ENCODE peak calls at places on chromosomes 1 and 21, in eight cellular contexts. One of them, this sample, is unnamed.

GRCh38 chr1:32232558-32233304 is 10.5 kb downstream of the EIF3I start:
- DNase-seq in NB4: no peak
- DNase-seq in activated effector memory CD4-positive, alpha-beta T cell treated with Interleukin-2 at 50 U/mL for 16 hours: no peak
- DNase-seq in cardiac fibroblast: no peak
- DNase-seq in KG1: no peak
- DNase-seq in left ventricle myocardium superior: no peak
- DNase-seq in activated T-helper 1 cell treated with anti-CD3 and anti-CD28 coated beads, Interleukin-12 subunit alpha, Interleukin-12 subunit beta, Interleukin-2, Interleukin-4 antibody, amounts not matched to agents 30 ng/mL and 10 ng/mL and 1 ng/mL, durations not matched to agents 14 hours and 24 hours and 36 hours: no peak
- DNase-seq in skeletal muscle cell: no peak
- DNase-seq in this sample: no peak

GRCh38 chr1:41650176-41650519 is 165.7 kb upstream of the EDN2 start:
- DNase-seq in NB4: peak
- DNase-seq in activated effector memory CD4-positive, alpha-beta T cell treated with Interleukin-2 at 50 U/mL for 16 hours: no peak
- DNase-seq in cardiac fibroblast: no peak
- DNase-seq in KG1: no peak
- DNase-seq in left ventricle myocardium superior: peak
- DNase-seq in activated T-helper 1 cell treated with anti-CD3 and anti-CD28 coated beads, Interleukin-12 subunit alpha, Interleukin-12 subunit beta, Interleukin-2, Interleukin-4 antibody, amounts not matched to agents 30 ng/mL and 10 ng/mL and 1 ng/mL, durations not matched to agents 14 hours and 24 hours and 36 hours: no peak
- DNase-seq in skeletal muscle cell: no peak
- DNase-seq in this sample: no peak

GRCh38 chr1:19087737-19088594 is 122.1 kb downstream of the UBR4 start:
- DNase-seq in NB4: no peak
- DNase-seq in activated effector memory CD4-positive, alpha-beta T cell treated with Interleukin-2 at 50 U/mL for 16 hours: no peak
- DNase-seq in cardiac fibroblast: no peak
- DNase-seq in KG1: no peak
- DNase-seq in left ventricle myocardium superior: no peak
- DNase-seq in activated T-helper 1 cell treated with anti-CD3 and anti-CD28 coated beads, Interleukin-12 subunit alpha, Interleukin-12 subunit beta, Interleukin-2, Interleukin-4 antibody, amounts not matched to agents 30 ng/mL and 10 ng/mL and 1 ng/mL, durations not matched to agents 14 hours and 24 hours and 36 hours: peak
- DNase-seq in skeletal muscle cell: no peak
- DNase-seq in this sample: no peak

GRCh38 chr21:44867464-44867863 is 6.0 kb downstream of the PTTG1IP start:
- DNase-seq in NB4: no peak
- DNase-seq in activated effector memory CD4-positive, alpha-beta T cell treated with Interleukin-2 at 50 U/mL for 16 hours: no peak
- DNase-seq in cardiac fibroblast: no peak
- DNase-seq in KG1: no peak
- DNase-seq in left ventricle myocardium superior: no peak
- DNase-seq in activated T-helper 1 cell treated with anti-CD3 and anti-CD28 coated beads, Interleukin-12 subunit alpha, Interleukin-12 subunit beta, Interleukin-2, Interleukin-4 antibody, amounts not matched to agents 30 ng/mL and 10 ng/mL and 1 ng/mL, durations not matched to agents 14 hours and 24 hours and 36 hours: no peak
- DNase-seq in skeletal muscle cell: no peak
- DNase-seq in this sample: no peak

GRCh38 chr1:55311057-55311631 is 96.0 kb upstream of the USP24 start:
- DNase-seq in NB4: no peak
- DNase-seq in activated effector memory CD4-positive, alpha-beta T cell treated with Interleukin-2 at 50 U/mL for 16 hours: no peak
- DNase-seq in cardiac fibroblast: peak
- DNase-seq in KG1: no peak
- DNase-seq in left ventricle myocardium superior: no peak
- DNase-seq in activated T-helper 1 cell treated with anti-CD3 and anti-CD28 coated beads, Interleukin-12 subunit alpha, Interleukin-12 subunit beta, Interleukin-2, Interleukin-4 antibody, amounts not matched to agents 30 ng/mL and 10 ng/mL and 1 ng/mL, durations not matched to agents 14 hours and 24 hours and 36 hours: no peak
- DNase-seq in skeletal muscle cell: no peak
- DNase-seq in this sample: no peak

GRCh38 chr1:198662821-198663220 is 24.0 kb downstream of the PTPRC start:
- DNase-seq in NB4: no peak
- DNase-seq in activated effector memory CD4-positive, alpha-beta T cell treated with Interleukin-2 at 50 U/mL for 16 hours: no peak
- DNase-seq in cardiac fibroblast: no peak
- DNase-seq in KG1: no peak
- DNase-seq in left ventricle myocardium superior: no peak
- DNase-seq in activated T-helper 1 cell treated with anti-CD3 and anti-CD28 coated beads, Interleukin-12 subunit alpha, Interleukin-12 subunit beta, Interleukin-2, Interleukin-4 antibody, amounts not matched to agents 30 ng/mL and 10 ng/mL and 1 ng/mL, durations not matched to agents 14 hours and 24 hours and 36 hours: no peak
- DNase-seq in skeletal muscle cell: no peak
- DNase-seq in this sample: no peak

GRCh38 chr1:119987112-119987511 is 82.3 kb downstream of the NOTCH2 start:
- DNase-seq in NB4: peak
- DNase-seq in activated effector memory CD4-positive, alpha-beta T cell treated with Interleukin-2 at 50 U/mL for 16 hours: no peak
- DNase-seq in cardiac fibroblast: peak
- DNase-seq in KG1: no peak
- DNase-seq in left ventricle myocardium superior: no peak
- DNase-seq in activated T-helper 1 cell treated with anti-CD3 and anti-CD28 coated beads, Interleukin-12 subunit alpha, Interleukin-12 subunit beta, Interleukin-2, Interleukin-4 antibody, amounts not matched to agents 30 ng/mL and 10 ng/mL and 1 ng/mL, durations not matched to agents 14 hours and 24 hours and 36 hours: no peak
- DNase-seq in skeletal muscle cell: peak
- DNase-seq in this sample: peak

GRCh38 chr1:100883963-100884362 is 10.7 kb downstream of the EXTL2 start:
- DNase-seq in NB4: peak
- DNase-seq in activated effector memory CD4-positive, alpha-beta T cell treated with Interleukin-2 at 50 U/mL for 16 hours: no peak
- DNase-seq in cardiac fibroblast: peak
- DNase-seq in KG1: no peak
- DNase-seq in left ventricle myocardium superior: no peak
- DNase-seq in activated T-helper 1 cell treated with anti-CD3 and anti-CD28 coated beads, Interleukin-12 subunit alpha, Interleukin-12 subunit beta, Interleukin-2, Interleukin-4 antibody, amounts not matched to agents 30 ng/mL and 10 ng/mL and 1 ng/mL, durations not matched to agents 14 hours and 24 hours and 36 hours: no peak
- DNase-seq in skeletal muscle cell: no peak
- DNase-seq in this sample: no peak

GRCh38 chr1:162549001-162549400 is 12.5 kb upstream of the UAP1 start:
- DNase-seq in NB4: no peak
- DNase-seq in activated effector memory CD4-positive, alpha-beta T cell treated with Interleukin-2 at 50 U/mL for 16 hours: no peak
- DNase-seq in cardiac fibroblast: no peak
- DNase-seq in KG1: no peak
- DNase-seq in left ventricle myocardium superior: no peak
- DNase-seq in activated T-helper 1 cell treated with anti-CD3 and anti-CD28 coated beads, Interleukin-12 subunit alpha, Interleukin-12 subunit beta, Interleukin-2, Interleukin-4 antibody, amounts not matched to agents 30 ng/mL and 10 ng/mL and 1 ng/mL, durations not matched to agents 14 hours and 24 hours and 36 hours: no peak
- DNase-seq in skeletal muscle cell: no peak
- DNase-seq in this sample: no peak

GRCh38 chr1:25173809-25174320 is 58.4 kb downstream of the SYF2 start:
- DNase-seq in NB4: no peak
- DNase-seq in activated effector memory CD4-positive, alpha-beta T cell treated with Interleukin-2 at 50 U/mL for 16 hours: no peak
- DNase-seq in cardiac fibroblast: no peak
- DNase-seq in KG1: no peak
- DNase-seq in left ventricle myocardium superior: no peak
- DNase-seq in activated T-helper 1 cell treated with anti-CD3 and anti-CD28 coated beads, Interleukin-12 subunit alpha, Interleukin-12 subunit beta, Interleukin-2, Interleukin-4 antibody, amounts not matched to agents 30 ng/mL and 10 ng/mL and 1 ng/mL, durations not matched to agents 14 hours and 24 hours and 36 hours: no peak
- DNase-seq in skeletal muscle cell: no peak
- DNase-seq in this sample: no peak

GRCh38 chr1:158145173-158145719 is 35.4 kb upstream of the CD1D start:
- DNase-seq in NB4: no peak
- DNase-seq in activated effector memory CD4-positive, alpha-beta T cell treated with Interleukin-2 at 50 U/mL for 16 hours: no peak
- DNase-seq in cardiac fibroblast: peak
- DNase-seq in KG1: no peak
- DNase-seq in left ventricle myocardium superior: peak
- DNase-seq in activated T-helper 1 cell treated with anti-CD3 and anti-CD28 coated beads, Interleukin-12 subunit alpha, Interleukin-12 subunit beta, Interleukin-2, Interleukin-4 antibody, amounts not matched to agents 30 ng/mL and 10 ng/mL and 1 ng/mL, durations not matched to agents 14 hours and 24 hours and 36 hours: no peak
- DNase-seq in skeletal muscle cell: peak
- DNase-seq in this sample: peak

GRCh38 chr1:90198616-90199015 is 203.7 kb downstream of the ZNF326 start:
- DNase-seq in NB4: no peak
- DNase-seq in activated effector memory CD4-positive, alpha-beta T cell treated with Interleukin-2 at 50 U/mL for 16 hours: no peak
- DNase-seq in cardiac fibroblast: no peak
- DNase-seq in KG1: no peak
- DNase-seq in left ventricle myocardium superior: no peak
- DNase-seq in activated T-helper 1 cell treated with anti-CD3 and anti-CD28 coated beads, Interleukin-12 subunit alpha, Interleukin-12 subunit beta, Interleukin-2, Interleukin-4 antibody, amounts not matched to agents 30 ng/mL and 10 ng/mL and 1 ng/mL, durations not matched to agents 14 hours and 24 hours and 36 hours: no peak
- DNase-seq in skeletal muscle cell: no peak
- DNase-seq in this sample: no peak

GRCh38 chr1:195656780-195657179 is 951.5 kb downstream of the KCNT2 start:
- DNase-seq in NB4: no peak
- DNase-seq in activated effector memory CD4-positive, alpha-beta T cell treated with Interleukin-2 at 50 U/mL for 16 hours: no peak
- DNase-seq in cardiac fibroblast: no peak
- DNase-seq in KG1: no peak
- DNase-seq in left ventricle myocardium superior: no peak
- DNase-seq in activated T-helper 1 cell treated with anti-CD3 and anti-CD28 coated beads, Interleukin-12 subunit alpha, Interleukin-12 subunit beta, Interleukin-2, Interleukin-4 antibody, amounts not matched to agents 30 ng/mL and 10 ng/mL and 1 ng/mL, durations not matched to agents 14 hours and 24 hours and 36 hours: no peak
- DNase-seq in skeletal muscle cell: no peak
- DNase-seq in this sample: no peak

GRCh38 chr1:230634384-230634783 is 7.9 kb upstream of the COG2 start:
- DNase-seq in NB4: no peak
- DNase-seq in activated effector memory CD4-positive, alpha-beta T cell treated with Interleukin-2 at 50 U/mL for 16 hours: no peak
- DNase-seq in cardiac fibroblast: no peak
- DNase-seq in KG1: no peak
- DNase-seq in left ventricle myocardium superior: no peak
- DNase-seq in activated T-helper 1 cell treated with anti-CD3 and anti-CD28 coated beads, Interleukin-12 subunit alpha, Interleukin-12 subunit beta, Interleukin-2, Interleukin-4 antibody, amounts not matched to agents 30 ng/mL and 10 ng/mL and 1 ng/mL, durations not matched to agents 14 hours and 24 hours and 36 hours: no peak
- DNase-seq in skeletal muscle cell: no peak
- DNase-seq in this sample: no peak

GRCh38 chr1:198729195-198729863 is 90.5 kb downstream of the PTPRC start:
- DNase-seq in NB4: no peak
- DNase-seq in activated effector memory CD4-positive, alpha-beta T cell treated with Interleukin-2 at 50 U/mL for 16 hours: no peak
- DNase-seq in cardiac fibroblast: no peak
- DNase-seq in KG1: no peak
- DNase-seq in left ventricle myocardium superior: no peak
- DNase-seq in activated T-helper 1 cell treated with anti-CD3 and anti-CD28 coated beads, Interleukin-12 subunit alpha, Interleukin-12 subunit beta, Interleukin-2, Interleukin-4 antibody, amounts not matched to agents 30 ng/mL and 10 ng/mL and 1 ng/mL, durations not matched to agents 14 hours and 24 hours and 36 hours: no peak
- DNase-seq in skeletal muscle cell: no peak
- DNase-seq in this sample: no peak

GRCh38 chr1:165699577-165699976 is 1.2 kb upstream of the ALDH9A1 start:
- DNase-seq in NB4: peak
- DNase-seq in activated effector memory CD4-positive, alpha-beta T cell treated with Interleukin-2 at 50 U/mL for 16 hours: no peak
- DNase-seq in cardiac fibroblast: no peak
- DNase-seq in KG1: no peak
- DNase-seq in left ventricle myocardium superior: no peak
- DNase-seq in activated T-helper 1 cell treated with anti-CD3 and anti-CD28 coated beads, Interleukin-12 subunit alpha, Interleukin-12 subunit beta, Interleukin-2, Interleukin-4 antibody, amounts not matched to agents 30 ng/mL and 10 ng/mL and 1 ng/mL, durations not matched to agents 14 hours and 24 hours and 36 hours: no peak
- DNase-seq in skeletal muscle cell: no peak
- DNase-seq in this sample: no peak

GRCh38 chr1:156684227-156684782 is 7.1 kb upstream of the NES start:
- DNase-seq in NB4: peak
- DNase-seq in activated effector memory CD4-positive, alpha-beta T cell treated with Interleukin-2 at 50 U/mL for 16 hours: no peak
- DNase-seq in cardiac fibroblast: no peak
- DNase-seq in KG1: no peak
- DNase-seq in left ventricle myocardium superior: no peak
- DNase-seq in activated T-helper 1 cell treated with anti-CD3 and anti-CD28 coated beads, Interleukin-12 subunit alpha, Interleukin-12 subunit beta, Interleukin-2, Interleukin-4 antibody, amounts not matched to agents 30 ng/mL and 10 ng/mL and 1 ng/mL, durations not matched to agents 14 hours and 24 hours and 36 hours: peak
- DNase-seq in skeletal muscle cell: no peak
- DNase-seq in this sample: no peak

GRCh38 chr1:222750651-222751050 is 13.6 kb downstream of the FAM177B start:
- DNase-seq in NB4: no peak
- DNase-seq in activated effector memory CD4-positive, alpha-beta T cell treated with Interleukin-2 at 50 U/mL for 16 hours: no peak
- DNase-seq in cardiac fibroblast: no peak
- DNase-seq in KG1: no peak
- DNase-seq in left ventricle myocardium superior: no peak
- DNase-seq in activated T-helper 1 cell treated with anti-CD3 and anti-CD28 coated beads, Interleukin-12 subunit alpha, Interleukin-12 subunit beta, Interleukin-2, Interleukin-4 antibody, amounts not matched to agents 30 ng/mL and 10 ng/mL and 1 ng/mL, durations not matched to agents 14 hours and 24 hours and 36 hours: no peak
- DNase-seq in skeletal muscle cell: no peak
- DNase-seq in this sample: no peak

GRCh38 chr1:4344065-4344753 is 310.2 kb upstream of the AJAP1 start:
- DNase-seq in NB4: peak
- DNase-seq in activated effector memory CD4-positive, alpha-beta T cell treated with Interleukin-2 at 50 U/mL for 16 hours: no peak
- DNase-seq in cardiac fibroblast: no peak
- DNase-seq in KG1: no peak
- DNase-seq in left ventricle myocardium superior: no peak
- DNase-seq in activated T-helper 1 cell treated with anti-CD3 and anti-CD28 coated beads, Interleukin-12 subunit alpha, Interleukin-12 subunit beta, Interleukin-2, Interleukin-4 antibody, amounts not matched to agents 30 ng/mL and 10 ng/mL and 1 ng/mL, durations not matched to agents 14 hours and 24 hours and 36 hours: no peak
- DNase-seq in skeletal muscle cell: no peak
- DNase-seq in this sample: no peak

GRCh38 chr1:153799016-153799415 is 23.8 kb downstream of the SLC27A3 start:
- DNase-seq in NB4: no peak
- DNase-seq in activated effector memory CD4-positive, alpha-beta T cell treated with Interleukin-2 at 50 U/mL for 16 hours: no peak
- DNase-seq in cardiac fibroblast: no peak
- DNase-seq in KG1: no peak
- DNase-seq in left ventricle myocardium superior: no peak
- DNase-seq in activated T-helper 1 cell treated with anti-CD3 and anti-CD28 coated beads, Interleukin-12 subunit alpha, Interleukin-12 subunit beta, Interleukin-2, Interleukin-4 antibody, amounts not matched to agents 30 ng/mL and 10 ng/mL and 1 ng/mL, durations not matched to agents 14 hours and 24 hours and 36 hours: no peak
- DNase-seq in skeletal muscle cell: no peak
- DNase-seq in this sample: no peak

GRCh38 chr1:77831976-77832695 is 52.7 kb downstream of the MIGA1 start:
- DNase-seq in NB4: no peak
- DNase-seq in activated effector memory CD4-positive, alpha-beta T cell treated with Interleukin-2 at 50 U/mL for 16 hours: no peak
- DNase-seq in cardiac fibroblast: peak
- DNase-seq in KG1: no peak
- DNase-seq in left ventricle myocardium superior: no peak
- DNase-seq in activated T-helper 1 cell treated with anti-CD3 and anti-CD28 coated beads, Interleukin-12 subunit alpha, Interleukin-12 subunit beta, Interleukin-2, Interleukin-4 antibody, amounts not matched to agents 30 ng/mL and 10 ng/mL and 1 ng/mL, durations not matched to agents 14 hours and 24 hours and 36 hours: no peak
- DNase-seq in skeletal muscle cell: peak
- DNase-seq in this sample: no peak

GRCh38 chr1:35599411-35599810 is 26.3 kb downstream of the TFAP2E start:
- DNase-seq in NB4: no peak
- DNase-seq in activated effector memory CD4-positive, alpha-beta T cell treated with Interleukin-2 at 50 U/mL for 16 hours: no peak
- DNase-seq in cardiac fibroblast: no peak
- DNase-seq in KG1: no peak
- DNase-seq in left ventricle myocardium superior: no peak
- DNase-seq in activated T-helper 1 cell treated with anti-CD3 and anti-CD28 coated beads, Interleukin-12 subunit alpha, Interleukin-12 subunit beta, Interleukin-2, Interleukin-4 antibody, amounts not matched to agents 30 ng/mL and 10 ng/mL and 1 ng/mL, durations not matched to agents 14 hours and 24 hours and 36 hours: no peak
- DNase-seq in skeletal muscle cell: no peak
- DNase-seq in this sample: no peak

GRCh38 chr1:59072017-59072947 is 224.6 kb upstream of the FGGY start:
- DNase-seq in NB4: peak
- DNase-seq in activated effector memory CD4-positive, alpha-beta T cell treated with Interleukin-2 at 50 U/mL for 16 hours: no peak
- DNase-seq in cardiac fibroblast: no peak
- DNase-seq in KG1: peak
- DNase-seq in left ventricle myocardium superior: no peak
- DNase-seq in activated T-helper 1 cell treated with anti-CD3 and anti-CD28 coated beads, Interleukin-12 subunit alpha, Interleukin-12 subunit beta, Interleukin-2, Interleukin-4 antibody, amounts not matched to agents 30 ng/mL and 10 ng/mL and 1 ng/mL, durations not matched to agents 14 hours and 24 hours and 36 hours: peak
- DNase-seq in skeletal muscle cell: no peak
- DNase-seq in this sample: no peak

GRCh38 chr1:35499652-35500176 is 57.5 kb downstream of the KIAA0319L start:
- DNase-seq in NB4: no peak
- DNase-seq in activated effector memory CD4-positive, alpha-beta T cell treated with Interleukin-2 at 50 U/mL for 16 hours: peak
- DNase-seq in cardiac fibroblast: no peak
- DNase-seq in KG1: no peak
- DNase-seq in left ventricle myocardium superior: no peak
- DNase-seq in activated T-helper 1 cell treated with anti-CD3 and anti-CD28 coated beads, Interleukin-12 subunit alpha, Interleukin-12 subunit beta, Interleukin-2, Interleukin-4 antibody, amounts not matched to agents 30 ng/mL and 10 ng/mL and 1 ng/mL, durations not matched to agents 14 hours and 24 hours and 36 hours: peak
- DNase-seq in skeletal muscle cell: no peak
- DNase-seq in this sample: no peak

GRCh38 chr1:53557369-53557768 is 98.2 kb downstream of the DMRTB1 start:
- DNase-seq in NB4: no peak
- DNase-seq in activated effector memory CD4-positive, alpha-beta T cell treated with Interleukin-2 at 50 U/mL for 16 hours: no peak
- DNase-seq in cardiac fibroblast: no peak
- DNase-seq in KG1: no peak
- DNase-seq in left ventricle myocardium superior: no peak
- DNase-seq in activated T-helper 1 cell treated with anti-CD3 and anti-CD28 coated beads, Interleukin-12 subunit alpha, Interleukin-12 subunit beta, Interleukin-2, Interleukin-4 antibody, amounts not matched to agents 30 ng/mL and 10 ng/mL and 1 ng/mL, durations not matched to agents 14 hours and 24 hours and 36 hours: no peak
- DNase-seq in skeletal muscle cell: no peak
- DNase-seq in this sample: no peak

GRCh38 chr1:161209790-161210409 is 5.2 kb upstream of the FCER1G start:
- DNase-seq in NB4: peak
- DNase-seq in activated effector memory CD4-positive, alpha-beta T cell treated with Interleukin-2 at 50 U/mL for 16 hours: peak
- DNase-seq in cardiac fibroblast: peak
- DNase-seq in KG1: peak
- DNase-seq in left ventricle myocardium superior: peak
- DNase-seq in activated T-helper 1 cell treated with anti-CD3 and anti-CD28 coated beads, Interleukin-12 subunit alpha, Interleukin-12 subunit beta, Interleukin-2, Interleukin-4 antibody, amounts not matched to agents 30 ng/mL and 10 ng/mL and 1 ng/mL, durations not matched to agents 14 hours and 24 hours and 36 hours: peak
- DNase-seq in skeletal muscle cell: no peak
- DNase-seq in this sample: no peak

GRCh38 chr1:231594749-231595148 is 31.8 kb upstream of the DISC1 start:
- DNase-seq in NB4: no peak
- DNase-seq in activated effector memory CD4-positive, alpha-beta T cell treated with Interleukin-2 at 50 U/mL for 16 hours: no peak
- DNase-seq in cardiac fibroblast: no peak
- DNase-seq in KG1: no peak
- DNase-seq in left ventricle myocardium superior: no peak
- DNase-seq in activated T-helper 1 cell treated with anti-CD3 and anti-CD28 coated beads, Interleukin-12 subunit alpha, Interleukin-12 subunit beta, Interleukin-2, Interleukin-4 antibody, amounts not matched to agents 30 ng/mL and 10 ng/mL and 1 ng/mL, durations not matched to agents 14 hours and 24 hours and 36 hours: no peak
- DNase-seq in skeletal muscle cell: no peak
- DNase-seq in this sample: no peak

GRCh38 chr1:47656719-47657685 is 219.2 kb downstream of the FOXD2 start:
- DNase-seq in NB4: no peak
- DNase-seq in activated effector memory CD4-positive, alpha-beta T cell treated with Interleukin-2 at 50 U/mL for 16 hours: no peak
- DNase-seq in cardiac fibroblast: peak
- DNase-seq in KG1: no peak
- DNase-seq in left ventricle myocardium superior: peak
- DNase-seq in activated T-helper 1 cell treated with anti-CD3 and anti-CD28 coated beads, Interleukin-12 subunit alpha, Interleukin-12 subunit beta, Interleukin-2, Interleukin-4 antibody, amounts not matched to agents 30 ng/mL and 10 ng/mL and 1 ng/mL, durations not matched to agents 14 hours and 24 hours and 36 hours: no peak
- DNase-seq in skeletal muscle cell: no peak
- DNase-seq in this sample: no peak

GRCh38 chr1:203467550-203467921 is 8.1 kb upstream of the PRELP start:
- DNase-seq in NB4: no peak
- DNase-seq in activated effector memory CD4-positive, alpha-beta T cell treated with Interleukin-2 at 50 U/mL for 16 hours: no peak
- DNase-seq in cardiac fibroblast: peak
- DNase-seq in KG1: no peak
- DNase-seq in left ventricle myocardium superior: peak
- DNase-seq in activated T-helper 1 cell treated with anti-CD3 and anti-CD28 coated beads, Interleukin-12 subunit alpha, Interleukin-12 subunit beta, Interleukin-2, Interleukin-4 antibody, amounts not matched to agents 30 ng/mL and 10 ng/mL and 1 ng/mL, durations not matched to agents 14 hours and 24 hours and 36 hours: no peak
- DNase-seq in skeletal muscle cell: no peak
- DNase-seq in this sample: no peak

GRCh38 chr1:21814981-21815583 is 3.0 kb downstream of the LDLRAD2 start:
- DNase-seq in NB4: no peak
- DNase-seq in activated effector memory CD4-positive, alpha-beta T cell treated with Interleukin-2 at 50 U/mL for 16 hours: no peak
- DNase-seq in cardiac fibroblast: no peak
- DNase-seq in KG1: no peak
- DNase-seq in left ventricle myocardium superior: no peak
- DNase-seq in activated T-helper 1 cell treated with anti-CD3 and anti-CD28 coated beads, Interleukin-12 subunit alpha, Interleukin-12 subunit beta, Interleukin-2, Interleukin-4 antibody, amounts not matched to agents 30 ng/mL and 10 ng/mL and 1 ng/mL, durations not matched to agents 14 hours and 24 hours and 36 hours: no peak
- DNase-seq in skeletal muscle cell: no peak
- DNase-seq in this sample: no peak